ENCODE peak calls at places on chromosomes 3 and 15, in eight cellular contexts. P is H9, F is cardiac fibroblast, V is OCI-M1, N is LHCN-M2, M is NCI-H1417, D is COR-L47, H is nephron progenitor cell. U is an unnamed sample.

GRCh38 chr15:98433856-98434255 is 214.5 kb upstream of the IGF1R start:
- DNase-seq in P (no peak), F (no peak), V (no peak), N (peak), M (no peak), D (no peak), H (no peak), U (no peak)

GRCh38 chr3:117399311-117400068 is 689.9 kb downstream of the TUSC7 start:
- DNase-seq in P (peak), F (peak), V (peak), N (peak), M (peak), D (peak), H (no peak), U (peak)

GRCh38 chr15:50764331-50765201 is 940 bp downstream of the SPPL2A start:
- DNase-seq in P (no peak), F (peak), V (peak), N (no peak), M (no peak), D (peak), H (no peak), U (no peak)

GRCh38 chr3:12046406-12046805 is 42.2 kb downstream of the SYN2 start:
- DNase-seq in P (no peak), F (peak), V (peak), N (peak), M (peak), D (no peak), H (no peak), U (peak)

GRCh38 chr3:110526732-110527727 is 544.6 kb upstream of the NECTIN3 start:
- DNase-seq in P (no peak), F (peak), V (peak), N (peak), M (no peak), D (no peak), H (no peak), U (no peak)

GRCh38 chr15:80587816-80588456 is 107.2 kb upstream of the ABHD17C start:
- DNase-seq in P (peak), F (peak), V (no peak), N (peak), M (no peak), D (no peak), H (no peak), U (no peak)

GRCh38 chr3:186487819-186488218 is 56.4 kb downstream of the CRYGS start:
- DNase-seq in P (no peak), F (no peak), V (no peak), N (no peak), M (no peak), D (no peak), H (peak), U (peak)

GRCh38 chr3:46208167-46208704 is at the start of gene CCR1:
- DNase-seq in P (peak), F (peak), V (peak), N (peak), M (no peak), D (no peak), H (peak), U (no peak)

GRCh38 chr3:21043139-21043538 is 707.9 kb downstream of the ZNF385D start:
- DNase-seq in P (no peak), F (no peak), V (peak), N (no peak), M (no peak), D (no peak), H (no peak), U (no peak)

GRCh38 chr3:195094211-195094921 is 176.6 kb downstream of the XXYLT1 start:
- DNase-seq in P (no peak), F (no peak), V (no peak), N (no peak), M (no peak), D (no peak), H (no peak), U (no peak)

GRCh38 chr15:68795298-68795848 is 25.3 kb downstream of the ANP32A start:
- DNase-seq in P (peak), F (peak), V (no peak), N (peak), M (no peak), D (peak), H (peak), U (no peak)

GRCh38 chr15:89647191-89647851 is 7.9 kb downstream of the KIF7 start:
- DNase-seq in P (peak), F (peak), V (peak), N (peak), M (peak), D (peak), H (peak), U (peak)

GRCh38 chr3:157423337-157423736 is 13.3 kb upstream of the PTX3 start:
- DNase-seq in P (no peak), F (peak), V (no peak), N (peak), M (no peak), D (no peak), H (no peak), U (no peak)

GRCh38 chr15:46146915-46147314 is 512.1 kb downstream of the SQOR start:
- DNase-seq in P (no peak), F (no peak), V (no peak), N (no peak), M (no peak), D (no peak), H (no peak), U (no peak)

GRCh38 chr3:116256843-116257485 is 188.3 kb downstream of the LSAMP start:
- DNase-seq in P (no peak), F (no peak), V (no peak), N (no peak), M (no peak), D (no peak), H (peak), U (no peak)

GRCh38 chr15:100918690-100919480 is at the start of gene LRRK1:
- DNase-seq in P (no peak), F (peak), V (no peak), N (no peak), M (peak), D (no peak), H (peak), U (peak)

GRCh38 chr15:25824618-25825017 is 38.5 kb downstream of the ATP10A start:
- DNase-seq in P (no peak), F (no peak), V (no peak), N (no peak), M (no peak), D (no peak), H (no peak), U (no peak)

GRCh38 chr3:161915283-161915682 is 418.7 kb downstream of the OTOL1 start:
- DNase-seq in P (no peak), F (no peak), V (peak), N (no peak), M (no peak), D (peak), H (no peak), U (peak)

GRCh38 chr15:95202569-95203349 is 971.4 kb downstream of the MCTP2 start:
- DNase-seq in P (no peak), F (peak), V (no peak), N (peak), M (no peak), D (no peak), H (no peak), U (no peak)

GRCh38 chr15:34122771-34123183 is 20.9 kb downstream of the PGBD4 start:
- DNase-seq in P (no peak), F (peak), V (no peak), N (peak), M (no peak), D (no peak), H (no peak), U (no peak)

GRCh38 chr3:143627336-143627735 is 220.9 kb downstream of the SLC9A9 start:
- DNase-seq in P (no peak), F (peak), V (no peak), N (peak), M (no peak), D (no peak), H (no peak), U (no peak)

GRCh38 chr15:73686781-73687256 is 2.6 kb downstream of the CD276 start:
- DNase-seq in P (no peak), F (peak), V (peak), N (peak), M (no peak), D (no peak), H (no peak), U (no peak)